ENCODE peak calls at places on chromosomes 4 and X, in ten cellular contexts. M is colonic mucosa; E is OCI-LY7; L is astrocyte; O is uterus; Y is body of pancreas; A is effector memory CD4-positive, alpha-beta T cell; J is fibroblast of lung; X is CD8-positive, alpha-beta memory T cell; I is naive thymus-derived CD4-positive, alpha-beta T cell. K is an unnamed sample. For H3K36me3 and H3K4me1, the result is how much of the 10 kb centered on the place peaks cover.

GRCh38 chr4:68271851-68272756 is 26.6 kb upstream of the TMPRSS11B start:
- DNase-seq in M (no peak), E (peak), L (peak), O (no peak), Y (no peak), A (no peak), J (peak), X (peak), I (peak), K (no peak)

GRCh38 chr4:113584407-113585150 is 177.0 kb downstream of the CAMK2D start:
- DNase-seq in M (no peak), E (no peak), L (peak), O (no peak), Y (no peak), A (no peak), J (peak), X (no peak), I (no peak), K (no peak)

GRCh38 chr4:126701756-126702155 is 931.0 kb upstream of the INTU start:
- DNase-seq in M (no peak), E (no peak), L (peak), O (no peak), Y (no peak), A (no peak), J (peak), X (no peak), I (no peak), K (no peak)

GRCh38 chr4:85747871-85748491 is 273.0 kb downstream of the ARHGAP24 start:
- DNase-seq in M (peak), E (peak), L (peak), O (peak), Y (peak), A (no peak), J (peak), X (no peak), I (no peak), K (no peak)

GRCh38 chr4:85744950-85745349 is 270.0 kb downstream of the ARHGAP24 start:
- DNase-seq in M (no peak), E (no peak), L (peak), O (no peak), Y (no peak), A (no peak), J (peak), X (no peak), I (no peak), K (no peak)

GRCh38 chr4:141814499-141814898 is 178.1 kb downstream of the IL15 start:
- DNase-seq in M (no peak), E (no peak), L (no peak), O (no peak), Y (no peak), A (no peak), J (no peak), X (no peak), I (no peak), K (no peak)

GRCh38 chr4:104906274-104906673 is 240.4 kb upstream of the TET2 start:
- DNase-seq in M (no peak), E (no peak), L (no peak), O (no peak), Y (peak), A (no peak), J (peak), X (no peak), I (no peak), K (no peak)

GRCh38 chr4:52659016-52659721 is at the start of gene USP46:
- DNase-seq in M (peak), E (peak), L (peak), O (peak), Y (peak), A (peak), J (peak), X (peak), I (peak), K (peak)

GRCh38 chr4:90419124-90419711 is 292.0 kb downstream of the CCSER1 start:
- DNase-seq in M (no peak), E (peak), L (peak), O (no peak), Y (no peak), A (no peak), J (peak), X (no peak), I (no peak), K (no peak)

GRCh38 chr4:79049840-79050520 is 110.7 kb upstream of the PAQR3 start:
- DNase-seq in M (peak), E (no peak), L (no peak), O (no peak), Y (peak), A (no peak), J (no peak), X (no peak), I (no peak), K (no peak)

GRCh38 chr4:124640037-124640730 is 72.3 kb downstream of the ANKRD50 start:
- DNase-seq in M (no peak), E (no peak), L (peak), O (no peak), Y (peak), A (no peak), J (peak), X (no peak), I (no peak), K (no peak)

GRCh38 chrX:85922821-85923220 is 124.5 kb downstream of the CHM start:
- DNase-seq in M (no peak), E (no peak), L (peak), O (peak), Y (no peak), A (no peak), J (peak), X (no peak), I (no peak), K (no peak)

GRCh38 chr4:169314906-169315305 is 44.1 kb upstream of the SH3RF1 start:
- DNase-seq in M (peak), E (no peak), L (peak), O (peak), Y (peak), A (no peak), J (peak), X (no peak), I (no peak), K (peak)

GRCh38 chr4:31674313-31674947 is 954.3 kb downstream of the PCDH7 start:
- DNase-seq in M (no peak), E (peak), L (no peak), O (no peak), Y (no peak), A (no peak), J (peak), X (no peak), I (no peak), K (no peak)

GRCh38 chrX:130769835-130770234 is 133.2 kb downstream of the ENOX2 start:
- DNase-seq in M (no peak), E (no peak), L (no peak), O (no peak), Y (no peak), A (no peak), J (no peak), X (no peak), I (no peak), K (no peak)

GRCh38 chrX:153955451-153955732 is 10.9 kb upstream of the RENBP start:
- DNase-seq in M (no peak), E (no peak), L (no peak), O (no peak), Y (no peak), A (no peak), J (no peak), X (no peak), I (no peak), K (no peak)

GRCh38 chrX:153954618-153955450 is 10.4 kb upstream of the RENBP start:
- DNase-seq in M (no peak), E (no peak), L (no peak), O (no peak), Y (no peak), A (no peak), J (no peak), X (no peak), I (no peak), K (no peak)

GRCh38 chrX:153957224-153957623 is 12.8 kb upstream of the RENBP start:
- DNase-seq in M (no peak), E (no peak), L (no peak), O (no peak), Y (no peak), A (no peak), J (no peak), X (no peak), I (no peak), K (no peak)

GRCh38 chrX:153953892-153954617 is 9.6 kb upstream of the RENBP start:
- DNase-seq in M (no peak), E (no peak), L (no peak), O (no peak), Y (no peak), A (no peak), J (no peak), X (no peak), I (no peak), K (no peak)

GRCh38 chrX:153956044-153956907 is 11.8 kb upstream of the RENBP start:
- DNase-seq in M (no peak), E (no peak), L (no peak), O (no peak), Y (no peak), A (no peak), J (no peak), X (no peak), I (no peak), K (no peak)
- H3K36me3 ChIP-seq in M (under half), E (half or more), L (under half), O (under half), Y (under half), A (half or more), J (half or more), X (under half), I (under half), K (half or more)

GRCh38 chr4:3373468-3373867 is 68.3 kb upstream of the HGFAC start:
- DNase-seq in M (no peak), E (no peak), L (no peak), O (no peak), Y (no peak), A (no peak), J (no peak), X (no peak), I (no peak), K (peak)
- H3K4me1 ChIP-seq in M (under half), E (under half), L (under half), O (under half), Y (under half), A (under half), J (under half), X (under half), I (under half), K (under half)

DNA sequence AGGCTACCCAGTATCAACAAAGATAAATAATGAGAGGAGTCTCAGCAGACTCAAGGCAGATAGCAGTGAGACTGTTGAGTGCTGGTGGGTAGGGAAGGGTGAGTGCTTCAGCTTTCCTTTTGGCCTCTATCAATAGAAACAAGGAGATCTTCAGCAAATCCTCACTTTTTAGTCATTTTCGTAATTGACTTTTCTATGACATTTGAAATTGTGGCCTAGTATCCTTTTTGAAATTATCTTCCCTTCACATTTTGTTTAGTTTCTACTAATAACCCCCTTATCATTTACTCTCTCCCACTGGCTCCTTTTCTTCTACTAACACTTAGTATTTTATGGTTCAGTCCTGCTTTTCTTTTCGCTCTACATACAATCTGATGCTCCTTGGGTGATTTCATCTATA is 44.9 kb downstream of the LIN54 start:
- DNase-seq in M (no peak), E (no peak), L (no peak), O (no peak), Y (no peak), A (no peak), J (no peak), X (no peak), I (no peak), K (no peak)
- H3K36me3 ChIP-seq in M (under half), E (half or more), L (under half), O (under half), Y (under half), A (under half), J (under half), X (under half), I (under half), K (under half)

DNA sequence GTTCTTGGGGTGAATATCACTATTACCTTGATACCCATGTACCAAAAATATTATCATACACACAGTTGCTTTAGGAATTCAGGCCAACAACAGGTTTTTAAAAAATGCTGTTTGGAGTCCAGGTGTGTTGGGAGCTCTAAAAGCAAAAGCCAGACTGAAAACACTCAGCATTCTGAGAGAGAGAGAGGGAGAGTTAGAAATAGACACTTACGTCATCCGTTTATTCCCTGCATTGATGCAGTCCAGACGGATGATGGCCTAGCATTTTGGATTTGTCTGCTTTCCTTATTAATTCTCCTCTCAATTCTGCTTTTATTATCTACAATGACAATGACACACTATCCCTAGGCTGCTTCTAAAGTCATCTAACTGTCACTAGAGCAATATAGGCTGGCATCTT is 358.3 kb upstream of the BOD1L1 start:
- DNase-seq in M (no peak), E (no peak), L (peak), O (no peak), Y (no peak), A (no peak), J (peak), X (no peak), I (no peak), K (no peak)
- H3K4me1 ChIP-seq in M (under half), E (under half), L (half or more), O (under half), Y (under half), A (under half), J (under half), X (under half), I (under half), K (under half)

DNA sequence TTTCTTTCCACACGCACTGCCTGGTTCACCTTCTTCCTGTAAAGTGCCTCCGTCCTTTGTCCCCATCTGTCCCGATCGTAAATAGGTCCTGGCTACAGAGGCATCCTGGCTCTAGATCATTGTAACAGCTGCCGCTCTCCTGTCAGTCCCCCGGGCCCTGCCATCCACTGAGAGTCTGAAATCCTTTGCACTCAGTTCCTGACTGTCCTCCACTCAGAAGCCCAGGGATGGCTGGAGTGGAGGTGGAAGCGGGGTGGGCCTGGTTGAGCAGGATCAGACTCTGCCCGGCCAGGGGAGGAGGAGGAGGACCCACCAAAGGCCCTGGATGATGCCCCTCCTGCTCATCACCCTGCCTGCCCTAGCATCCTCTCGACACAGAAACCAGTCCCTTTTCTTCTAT is 29.8 kb downstream of the PIGG start:
- DNase-seq in M (no peak), E (no peak), L (no peak), O (no peak), Y (no peak), A (no peak), J (no peak), X (no peak), I (no peak), K (no peak)
- H3K36me3 ChIP-seq in M (under half), E (under half), L (under half), O (under half), Y (under half), A (half or more), J (under half), X (under half), I (under half), K (half or more)

DNA sequence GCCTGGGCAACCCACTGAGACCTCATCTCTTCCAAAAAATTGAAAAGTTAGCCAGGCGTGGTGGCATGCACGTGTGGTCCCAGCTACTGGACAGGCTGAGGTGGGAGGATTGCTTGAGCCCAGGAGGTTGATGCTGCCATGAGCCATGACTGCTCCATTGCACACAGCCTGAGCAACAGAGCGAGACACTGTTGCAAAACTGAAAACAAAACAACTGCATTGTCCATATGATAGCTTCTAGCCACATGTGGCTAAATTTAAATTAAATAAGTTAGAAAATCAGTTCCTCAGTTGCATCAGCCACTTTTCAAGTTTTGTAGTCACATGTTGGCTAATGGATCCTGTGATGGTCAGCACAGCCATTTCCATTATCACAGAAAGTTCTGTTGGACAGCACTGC is 67.9 kb downstream of the GAB1 start:
- DNase-seq in M (no peak), E (peak), L (no peak), O (no peak), Y (no peak), A (no peak), J (no peak), X (no peak), I (no peak), K (no peak)
- H3K4me1 ChIP-seq in M (under half), E (half or more), L (under half), O (under half), Y (under half), A (under half), J (under half), X (under half), I (under half), K (half or more)

GRCh38 chr4:39118034-39118658 is 56.1 kb downstream of the KLHL5 start:
- DNase-seq in M (no peak), E (no peak), L (no peak), O (no peak), Y (no peak), A (no peak), J (no peak), X (no peak), I (no peak), K (no peak)

GRCh38 chr4:39124885-39125599 is 57.3 kb upstream of the WDR19 start:
- DNase-seq in M (no peak), E (peak), L (no peak), O (no peak), Y (no peak), A (no peak), J (no peak), X (no peak), I (no peak), K (no peak)

GRCh38 chr4:39125600-39125985 is 56.7 kb upstream of the WDR19 start:
- DNase-seq in M (no peak), E (no peak), L (no peak), O (no peak), Y (no peak), A (no peak), J (no peak), X (no peak), I (no peak), K (no peak)

GRCh38 chr4:39114436-39114835 is 52.4 kb downstream of the KLHL5 start:
- DNase-seq in M (no peak), E (no peak), L (no peak), O (no peak), Y (no peak), A (no peak), J (peak), X (no peak), I (no peak), K (no peak)

GRCh38 chr4:39120418-39120817 is 58.4 kb downstream of the KLHL5 start:
- DNase-seq in M (no peak), E (no peak), L (no peak), O (no peak), Y (no peak), A (no peak), J (no peak), X (no peak), I (no peak), K (no peak)
- H3K36me3 ChIP-seq in M (under half), E (half or more), L (under half), O (under half), Y (under half), A (under half), J (under half), X (under half), I (under half), K (under half)

GRCh38 chr4:55173580-55173979 is 48.2 kb upstream of the KDR start:
- DNase-seq in M (no peak), E (no peak), L (peak), O (no peak), Y (no peak), A (no peak), J (peak), X (no peak), I (no peak), K (no peak)

GRCh38 chr4:55177461-55177860 is 52.1 kb upstream of the KDR start:
- DNase-seq in M (no peak), E (no peak), L (no peak), O (no peak), Y (no peak), A (no peak), J (no peak), X (no peak), I (no peak), K (no peak)

GRCh38 chr4:55175779-55176231 is 50.4 kb upstream of the KDR start:
- DNase-seq in M (no peak), E (no peak), L (peak), O (no peak), Y (no peak), A (no peak), J (peak), X (no peak), I (no peak), K (no peak)

GRCh38 chr4:55178226-55179005 is 53.0 kb upstream of the KDR start:
- DNase-seq in M (peak), E (no peak), L (no peak), O (no peak), Y (no peak), A (no peak), J (no peak), X (no peak), I (no peak), K (no peak)

DNA sequence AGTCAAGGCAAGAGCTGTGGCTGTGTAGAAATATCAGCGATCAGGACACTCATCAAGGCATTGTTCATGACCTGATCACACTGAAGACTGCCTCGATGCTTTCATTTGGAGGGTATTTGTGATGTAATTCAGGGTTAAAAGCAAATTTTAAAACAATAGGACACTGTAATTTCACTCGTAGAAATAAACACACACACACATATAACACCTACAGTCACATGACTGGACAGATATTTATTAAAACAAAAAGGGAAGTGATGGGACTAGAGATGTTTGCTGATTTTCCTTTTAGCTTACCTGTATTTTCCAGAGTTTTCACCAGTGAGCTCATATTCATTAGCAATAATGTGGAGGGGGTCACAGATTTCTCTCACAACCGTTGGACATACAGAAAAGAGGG is 51.1 kb upstream of the KDR start:
- DNase-seq in M (no peak), E (no peak), L (no peak), O (no peak), Y (no peak), A (no peak), J (no peak), X (no peak), I (no peak), K (no peak)
- H3K4me1 ChIP-seq in M (under half), E (under half), L (under half), O (under half), Y (under half), A (under half), J (under half), X (under half), I (under half), K (under half)

GRCh38 chr4:17595471-17596005 is 18.5 kb downstream of the LAP3 start:
- DNase-seq in M (no peak), E (peak), L (no peak), O (no peak), Y (no peak), A (no peak), J (no peak), X (no peak), I (no peak), K (no peak)
- H3K36me3 ChIP-seq in M (under half), E (half or more), L (under half), O (under half), Y (under half), A (half or more), J (under half), X (under half), I (under half), K (half or more)

GRCh38 chr4:10097906-10098769 is 18.5 kb downstream of the WDR1 start:
- DNase-seq in M (no peak), E (no peak), L (no peak), O (no peak), Y (no peak), A (no peak), J (no peak), X (no peak), I (no peak), K (no peak)
- H3K4me1 ChIP-seq in M (under half), E (under half), L (half or more), O (under half), Y (under half), A (half or more), J (half or more), X (half or more), I (half or more), K (half or more)

K was measured in lower lobe of right lung.